ENCODE peak calls at places on chromosomes 3 and 15, in nine cellular contexts. Z is activated CD8-positive, alpha-beta T cell treated with anti-CD3 and anti-CD28 coated beads for 36 hours; O is endodermal cell; R is mucosa of descending colon; B is Calu3; K is astrocyte of the cerebellum; D is HCT116; P is pancreas; G is fibroblast of pulmonary artery. I is an unnamed sample.
A peak's percentile ranks its signal among the peaks of the same experiment; 100 is the strongest.

GRCh38 chr15:45468294-45468693 is 54.3 kb downstream of the SLC30A4 start:
- DNase-seq in Z (no peak), O (no peak), R (no peak), B (no peak), K (no peak), D (no peak), P (no peak), G (no peak), I (no peak)

GRCh38 chr3:193053031-193053430 is 135.4 kb upstream of the MB21D2 start:
- DNase-seq in Z (no peak), O (no peak), R (no peak), B (no peak), K (no peak), D (no peak), P (no peak), G (peak; percentile 18), I (no peak)

GRCh38 chr3:42693530-42693930 is 8.2 kb downstream of the KLHL40 start:
- DNase-seq in Z (no peak), O (peak; percentile 26), R (no peak), B (no peak), K (no peak), D (no peak), P (no peak), G (no peak), I (no peak)

GRCh38 chr3:139227827-139228226 is 116.0 kb upstream of the MRPS22 start:
- DNase-seq in Z (no peak), O (no peak), R (no peak), B (no peak), K (no peak), D (no peak), P (peak; percentile 34), G (no peak), I (no peak)

GRCh38 chr15:37101634-37102314 is 1.4 kb upstream of the MEIS2 start:
- DNase-seq in Z (peak; percentile 31), O (peak; percentile 91), R (peak; percentile 69), B (peak; percentile 77), K (no peak), D (peak; percentile 21), P (peak; percentile 81), G (peak; percentile 86), I (peak; percentile 56)

GRCh38 chr15:36458406-36458805 is 121.0 kb upstream of the CDIN1 start:
- DNase-seq in Z (no peak), O (no peak), R (no peak), B (no peak), K (peak; percentile 16), D (no peak), P (no peak), G (peak; percentile 6), I (no peak)

GRCh38 chr3:152235709-152236298 is 32.9 kb upstream of the MBNL1 start:
- DNase-seq in Z (no peak), O (no peak), R (no peak), B (no peak), K (no peak), D (peak; percentile 6), P (no peak), G (peak; percentile 39), I (no peak)

GRCh38 chr15:66033143-66033542 is 163.9 kb downstream of the RAB11A start:
- DNase-seq in Z (no peak), O (no peak), R (no peak), B (no peak), K (no peak), D (no peak), P (no peak), G (no peak), I (no peak)

GRCh38 chr15:76340802-76341365 is 4.3 kb downstream of the ISL2 start:
- DNase-seq in Z (peak; percentile 64), O (peak; percentile 88), R (peak; percentile 75), B (peak; percentile 41), K (no peak), D (no peak), P (no peak), G (no peak), I (peak; percentile 58)

GRCh38 chr3:66472313-66473134 is 28.3 kb downstream of the LRIG1 start:
- DNase-seq in Z (peak; percentile 69), O (no peak), R (no peak), B (no peak), K (no peak), D (no peak), P (no peak), G (peak; percentile 75), I (peak; percentile 53)

GRCh38 chr3:16838561-16838960 is 46.2 kb upstream of the PLCL2 start:
- DNase-seq in Z (no peak), O (no peak), R (peak; percentile 42), B (no peak), K (no peak), D (no peak), P (peak; percentile 72), G (no peak), I (no peak)

GRCh38 chr15:28021281-28022039 is 77.7 kb downstream of the OCA2 start:
- DNase-seq in Z (peak; percentile 27), O (peak; percentile 89), R (peak; percentile 50), B (peak; percentile 0), K (peak; percentile 86), D (peak; percentile 22), P (peak; percentile 86), G (peak; percentile 34), I (no peak)

GRCh38 chr15:55917881-55918296 is 75.5 kb downstream of the NEDD4 start:
- DNase-seq in Z (peak; percentile 14), O (no peak), R (no peak), B (peak; percentile 72), K (peak; percentile 83), D (peak; percentile 35), P (no peak), G (peak; percentile 91), I (no peak)

GRCh38 chr15:83282859-83283812 is 1.3 kb downstream of the BNC1 start:
- DNase-seq in Z (no peak), O (peak; percentile 84), R (no peak), B (no peak), K (no peak), D (no peak), P (no peak), G (peak; percentile 62), I (peak; percentile 15)

GRCh38 chr3:55000546-55000945 is 72.7 kb upstream of the LRTM1 start:
- DNase-seq in Z (no peak), O (no peak), R (no peak), B (no peak), K (peak; percentile 81), D (no peak), P (no peak), G (peak; percentile 88), I (no peak)

GRCh38 chr3:194333981-194334320 is 17.2 kb downstream of the CPN2 start:
- DNase-seq in Z (no peak), O (no peak), R (no peak), B (no peak), K (no peak), D (no peak), P (no peak), G (no peak), I (no peak)

DNA sequence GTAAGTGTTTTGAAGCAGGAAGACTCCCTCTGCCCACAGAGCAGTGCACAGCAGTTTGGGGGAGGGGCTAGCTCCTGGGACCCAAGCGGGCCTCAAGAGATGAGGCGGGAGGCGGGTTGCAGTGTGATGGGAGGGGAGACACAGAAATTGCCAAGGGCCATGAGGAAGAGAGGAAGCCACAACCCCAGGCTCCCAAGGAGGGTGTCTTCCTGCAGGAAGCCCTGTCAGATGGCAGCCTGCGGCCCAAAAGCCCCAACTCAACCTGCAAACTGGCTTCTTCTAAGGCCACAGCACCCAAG is 7.3 kb upstream of the ISLR2 start:
- DNase-seq in Z (no peak), O (peak; percentile 85), R (no peak), B (no peak), K (no peak), D (no peak), P (no peak), G (no peak), I (no peak)
- TF ChIP-seq CTCF in Z (no peak), O (peak; percentile 49), R (no peak), B (no peak), K (no peak), D (no peak), P (no peak), G (no peak), I (no peak)

GRCh38 chr3:128426128-128426921 is 40.4 kb downstream of the DNAJB8 start:
- DNase-seq in Z (peak; percentile 55), O (peak; percentile 88), R (peak; percentile 62), B (peak; percentile 88), K (no peak), D (no peak), P (peak; percentile 56), G (peak; percentile 23), I (peak; percentile 93)
- TF ChIP-seq CTCF in Z (peak; percentile 98), O (peak; percentile 95), R (peak; percentile 95), B (peak; percentile 98), K (peak; percentile 69), D (peak; percentile 74), P (peak; percentile 80), G (peak; percentile 32), I (peak; percentile 99)

GRCh38 chr3:28800203-28800602 is 451.6 kb upstream of the AZI2 start:
- DNase-seq in Z (no peak), O (no peak), R (no peak), B (no peak), K (no peak), D (no peak), P (no peak), G (no peak), I (no peak)

DNA sequence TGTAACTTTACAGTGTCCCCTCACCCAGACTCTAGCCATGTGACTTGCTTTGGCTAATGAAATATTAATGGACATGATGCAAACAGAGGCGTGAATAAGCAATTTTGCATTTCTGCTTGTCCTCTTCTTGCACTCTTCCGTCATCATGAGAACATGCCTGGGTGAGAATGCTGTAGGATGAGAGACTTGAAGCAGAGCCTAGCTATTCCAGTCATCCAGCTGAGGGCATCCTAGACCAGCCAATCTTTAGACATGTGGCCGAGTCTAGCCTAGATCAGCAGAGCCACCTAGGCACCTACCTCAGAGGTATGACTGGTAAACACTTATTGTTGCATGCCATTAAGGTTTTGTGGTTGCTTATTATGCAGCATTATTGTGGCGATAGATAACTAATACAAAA is 450.5 kb upstream of the AZI2 start:
- DNase-seq in Z (no peak), O (peak; percentile 60), R (no peak), B (no peak), K (no peak), D (peak; percentile 4), P (no peak), G (peak; percentile 31), I (no peak)
- TF ChIP-seq CTCF in Z (no peak), O (peak; percentile 59), R (no peak), B (no peak), K (no peak), D (no peak), P (no peak), G (peak; percentile 8), I (no peak)

DNA sequence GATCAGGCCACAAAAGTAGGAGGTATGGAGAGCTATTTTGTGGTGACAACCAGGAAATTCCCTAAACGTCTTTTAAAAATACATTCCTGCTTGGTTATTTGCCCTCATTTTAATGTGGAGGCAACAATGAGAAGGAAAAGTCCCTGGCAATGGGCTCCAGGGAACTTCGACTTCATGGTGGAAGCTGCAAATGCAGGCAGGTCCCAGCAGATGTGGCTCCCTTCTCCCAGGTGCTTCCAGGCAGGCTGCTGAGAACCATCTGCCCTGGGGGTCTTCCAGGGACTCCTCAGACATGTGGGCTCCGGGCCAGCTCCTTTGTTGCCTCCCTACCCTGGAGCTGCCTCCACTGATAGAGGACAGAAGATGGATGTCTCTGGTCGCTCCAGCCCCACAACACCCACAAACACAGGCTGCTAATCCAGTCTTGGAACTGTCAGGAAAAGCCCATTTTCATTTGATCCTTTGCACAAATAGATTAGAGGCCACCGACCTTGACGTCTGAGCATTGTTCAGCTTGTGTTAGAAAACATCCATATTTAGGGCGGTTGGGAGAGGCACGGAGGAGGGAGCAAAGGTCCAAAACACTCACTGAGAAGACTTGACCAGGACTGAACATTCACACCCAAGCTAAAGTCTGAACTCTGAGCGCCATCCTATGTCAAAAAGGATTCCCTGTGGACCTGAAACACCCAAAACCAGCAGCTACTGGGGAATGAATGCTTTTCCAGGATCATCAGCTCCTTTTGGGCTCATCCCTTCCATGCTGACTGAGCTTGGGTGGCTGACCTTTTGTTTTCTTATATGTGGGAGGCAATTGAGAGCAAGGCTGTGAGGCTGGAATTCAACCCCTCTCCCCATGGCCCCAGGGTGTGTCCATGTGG is 30.2 kb upstream of the SLCO2A1 start:
- DNase-seq in Z (no peak), O (peak; percentile 37), R (no peak), B (no peak), K (peak; percentile 6), D (no peak), P (no peak), G (peak; percentile 37), I (no peak)
- TF ChIP-seq CTCF in Z (no peak), O (no peak), R (no peak), B (no peak), K (no peak), D (no peak), P (no peak), G (no peak), I (no peak)